ENCODE peak calls at places on chromosomes 6 and 20, in six cellular contexts. One of them, this sample, is unnamed.
A peak's percentile ranks its signal among the peaks of the same experiment; 100 is the strongest.

GRCh38 chr6:69232506-69233194 is 564.2 kb downstream of the LMBRD1 start:
- DNase-seq in BE2C: peak; percentile 78
- DNase-seq in heart left ventricle: peak; percentile 80
- DNase-seq in esophagus muscularis mucosa: no peak
- DNase-seq in stomach: peak; percentile 53
- DNase-seq in psoas muscle: peak; percentile 54
- DNase-seq in this sample: peak; percentile 59

GRCh38 chr6:168029459-168030217 is 32.2 kb downstream of the KIF25 start:
- DNase-seq in BE2C: no peak
- DNase-seq in heart left ventricle: no peak
- DNase-seq in esophagus muscularis mucosa: peak; percentile 80
- DNase-seq in stomach: no peak
- DNase-seq in psoas muscle: no peak
- DNase-seq in this sample: no peak

GRCh38 chr6:20291764-20292227 is 79.5 kb upstream of the MBOAT1 start:
- DNase-seq in BE2C: peak; percentile 74
- DNase-seq in heart left ventricle: peak; percentile 76
- DNase-seq in esophagus muscularis mucosa: peak; percentile 96
- DNase-seq in stomach: peak; percentile 82
- DNase-seq in psoas muscle: peak; percentile 55
- DNase-seq in this sample: peak; percentile 87

GRCh38 chr6:149985506-149985937 is 21.8 kb downstream of the ULBP1 start:
- DNase-seq in BE2C: no peak
- DNase-seq in heart left ventricle: no peak
- DNase-seq in esophagus muscularis mucosa: no peak
- DNase-seq in stomach: no peak
- DNase-seq in psoas muscle: no peak
- DNase-seq in this sample: no peak

GRCh38 chr6:19771753-19772336 is 65.3 kb upstream of the ID4 start:
- DNase-seq in BE2C: no peak
- DNase-seq in heart left ventricle: no peak
- DNase-seq in esophagus muscularis mucosa: no peak
- DNase-seq in stomach: no peak
- DNase-seq in psoas muscle: no peak
- DNase-seq in this sample: no peak

GRCh38 chr6:95725344-95725743 is 148.0 kb downstream of the MANEA start:
- DNase-seq in BE2C: no peak
- DNase-seq in heart left ventricle: no peak
- DNase-seq in esophagus muscularis mucosa: no peak
- DNase-seq in stomach: no peak
- DNase-seq in psoas muscle: no peak
- DNase-seq in this sample: no peak

GRCh38 chr6:27825025-27825823 is 87.0 kb downstream of the OR2B2 start:
- DNase-seq in BE2C: no peak
- DNase-seq in heart left ventricle: no peak
- DNase-seq in esophagus muscularis mucosa: no peak
- DNase-seq in stomach: no peak
- DNase-seq in psoas muscle: no peak
- DNase-seq in this sample: peak; percentile 33

GRCh38 chr6:55822815-55823214 is 52.6 kb downstream of the BMP5 start:
- DNase-seq in BE2C: no peak
- DNase-seq in heart left ventricle: no peak
- DNase-seq in esophagus muscularis mucosa: no peak
- DNase-seq in stomach: no peak
- DNase-seq in psoas muscle: no peak
- DNase-seq in this sample: no peak

GRCh38 chr6:41655706-41656668 is 17.7 kb downstream of the MDFI start:
- DNase-seq in BE2C: no peak
- DNase-seq in heart left ventricle: no peak
- DNase-seq in esophagus muscularis mucosa: no peak
- DNase-seq in stomach: no peak
- DNase-seq in psoas muscle: no peak
- DNase-seq in this sample: no peak

GRCh38 chr6:8064638-8065518 is 689 bp upstream of the BLOC1S5 start:
- DNase-seq in BE2C: no peak
- DNase-seq in heart left ventricle: no peak
- DNase-seq in esophagus muscularis mucosa: no peak
- DNase-seq in stomach: no peak
- DNase-seq in psoas muscle: no peak
- DNase-seq in this sample: peak; percentile 42

GRCh38 chr6:20835315-20836010 is 301.2 kb downstream of the CDKAL1 start:
- DNase-seq in BE2C: no peak
- DNase-seq in heart left ventricle: no peak
- DNase-seq in esophagus muscularis mucosa: no peak
- DNase-seq in stomach: no peak
- DNase-seq in psoas muscle: no peak
- DNase-seq in this sample: no peak

GRCh38 chr20:50733644-50734349 is 2.4 kb downstream of the PARD6B start:
- DNase-seq in BE2C: no peak
- DNase-seq in heart left ventricle: no peak
- DNase-seq in esophagus muscularis mucosa: no peak
- DNase-seq in stomach: no peak
- DNase-seq in psoas muscle: no peak
- DNase-seq in this sample: no peak
- H3K27me3 ChIP-seq in BE2C: no peaks in the 10 kb centered on the region
- H3K27me3 ChIP-seq in heart left ventricle: peaks cover 5% of the 10 kb centered on the region
- H3K27me3 ChIP-seq in esophagus muscularis mucosa: no peaks in the 10 kb centered on the region
- H3K27me3 ChIP-seq in stomach: no peaks in the 10 kb centered on the region
- H3K27me3 ChIP-seq in psoas muscle: no peaks in the 10 kb centered on the region
- H3K27me3 ChIP-seq in this sample: no peaks in the 10 kb centered on the region

GRCh38 chr6:114009192-114009591 is 38.2 kb upstream of the HDAC2 start:
- DNase-seq in BE2C: no peak
- DNase-seq in heart left ventricle: no peak
- DNase-seq in esophagus muscularis mucosa: no peak
- DNase-seq in stomach: no peak
- DNase-seq in psoas muscle: no peak
- DNase-seq in this sample: no peak

GRCh38 chr6:114007451-114007953 is 36.6 kb upstream of the HDAC2 start:
- DNase-seq in BE2C: no peak
- DNase-seq in heart left ventricle: no peak
- DNase-seq in esophagus muscularis mucosa: no peak
- DNase-seq in stomach: no peak
- DNase-seq in psoas muscle: no peak
- DNase-seq in this sample: no peak

GRCh38 chr6:114008331-114008730 is 37.4 kb upstream of the HDAC2 start:
- DNase-seq in BE2C: no peak
- DNase-seq in heart left ventricle: no peak
- DNase-seq in esophagus muscularis mucosa: no peak
- DNase-seq in stomach: no peak
- DNase-seq in psoas muscle: no peak
- DNase-seq in this sample: no peak
- H3K27me3 ChIP-seq in BE2C: no peaks in the 10 kb centered on the region
- H3K27me3 ChIP-seq in heart left ventricle: no peaks in the 10 kb centered on the region
- H3K27me3 ChIP-seq in esophagus muscularis mucosa: no peaks in the 10 kb centered on the region
- H3K27me3 ChIP-seq in stomach: no peaks in the 10 kb centered on the region
- H3K27me3 ChIP-seq in psoas muscle: no peaks in the 10 kb centered on the region
- H3K27me3 ChIP-seq in this sample: no peaks in the 10 kb centered on the region

GRCh38 chr6:169813969-169814368 is 62.5 kb downstream of the ERMARD start:
- DNase-seq in BE2C: no peak
- DNase-seq in heart left ventricle: no peak
- DNase-seq in esophagus muscularis mucosa: peak; percentile 78
- DNase-seq in stomach: no peak
- DNase-seq in psoas muscle: no peak
- DNase-seq in this sample: no peak
- H3K27me3 ChIP-seq in BE2C: peaks cover 6% of the 10 kb centered on the region
- H3K27me3 ChIP-seq in heart left ventricle: no peaks in the 10 kb centered on the region
- H3K27me3 ChIP-seq in esophagus muscularis mucosa: no peaks in the 10 kb centered on the region
- H3K27me3 ChIP-seq in stomach: no peaks in the 10 kb centered on the region
- H3K27me3 ChIP-seq in psoas muscle: no peaks in the 10 kb centered on the region
- H3K27me3 ChIP-seq in this sample: no peaks in the 10 kb centered on the region

DNA sequence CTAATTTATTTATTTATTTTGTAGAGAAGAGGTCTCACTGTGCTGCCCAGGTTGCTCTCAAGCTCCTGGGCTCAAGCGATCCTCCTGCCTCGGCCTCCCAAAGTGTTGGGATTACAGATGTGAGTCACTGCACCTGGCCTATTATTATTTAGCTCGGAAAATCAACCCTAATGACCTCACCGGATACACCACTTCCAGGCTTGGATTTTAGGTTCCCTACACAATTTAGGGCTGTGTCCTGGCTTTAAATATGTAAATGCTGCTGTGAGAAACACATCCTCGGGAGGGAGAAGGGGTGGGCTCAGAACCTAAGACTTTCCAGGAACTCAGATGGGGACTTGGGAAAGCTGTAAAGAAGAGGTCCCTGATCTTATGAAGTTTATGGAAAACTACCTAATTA is 51.0 kb upstream of the SLC32A1 start:
- DNase-seq in BE2C: no peak
- DNase-seq in heart left ventricle: no peak
- DNase-seq in esophagus muscularis mucosa: no peak
- DNase-seq in stomach: no peak
- DNase-seq in psoas muscle: no peak
- DNase-seq in this sample: no peak
- H3K27me3 ChIP-seq in BE2C: no peaks in the 10 kb centered on the region
- H3K27me3 ChIP-seq in heart left ventricle: peaks cover 24% of the 10 kb centered on the region
- H3K27me3 ChIP-seq in esophagus muscularis mucosa: peaks cover 20% of the 10 kb centered on the region
- H3K27me3 ChIP-seq in stomach: peaks cover 11% of the 10 kb centered on the region
- H3K27me3 ChIP-seq in psoas muscle: peaks cover 3% of the 10 kb centered on the region
- H3K27me3 ChIP-seq in this sample: no peaks in the 10 kb centered on the region

GRCh38 chr6:159887761-159888160 is 3.0 kb upstream of the MAS1 start:
- DNase-seq in BE2C: no peak
- DNase-seq in heart left ventricle: no peak
- DNase-seq in esophagus muscularis mucosa: no peak
- DNase-seq in stomach: no peak
- DNase-seq in psoas muscle: no peak
- DNase-seq in this sample: no peak
- H3K27me3 ChIP-seq in BE2C: peaks cover 57% of the 10 kb centered on the region
- H3K27me3 ChIP-seq in heart left ventricle: no peaks in the 10 kb centered on the region
- H3K27me3 ChIP-seq in esophagus muscularis mucosa: no peaks in the 10 kb centered on the region
- H3K27me3 ChIP-seq in stomach: no peaks in the 10 kb centered on the region
- H3K27me3 ChIP-seq in psoas muscle: no peaks in the 10 kb centered on the region
- H3K27me3 ChIP-seq in this sample: peaks cover 4% of the 10 kb centered on the region

GRCh38 chr6:92748131-92748530 is 671.2 kb downstream of the EPHA7 start:
- DNase-seq in BE2C: no peak
- DNase-seq in heart left ventricle: no peak
- DNase-seq in esophagus muscularis mucosa: no peak
- DNase-seq in stomach: no peak
- DNase-seq in psoas muscle: no peak
- DNase-seq in this sample: no peak

GRCh38 chr6:92757926-92758325 is 661.4 kb downstream of the EPHA7 start:
- DNase-seq in BE2C: no peak
- DNase-seq in heart left ventricle: no peak
- DNase-seq in esophagus muscularis mucosa: no peak
- DNase-seq in stomach: no peak
- DNase-seq in psoas muscle: no peak
- DNase-seq in this sample: no peak

GRCh38 chr6:92753956-92754355 is 665.4 kb downstream of the EPHA7 start:
- DNase-seq in BE2C: no peak
- DNase-seq in heart left ventricle: no peak
- DNase-seq in esophagus muscularis mucosa: no peak
- DNase-seq in stomach: no peak
- DNase-seq in psoas muscle: no peak
- DNase-seq in this sample: no peak

GRCh38 chr6:92756912-92757311 is 662.4 kb downstream of the EPHA7 start:
- DNase-seq in BE2C: no peak
- DNase-seq in heart left ventricle: no peak
- DNase-seq in esophagus muscularis mucosa: no peak
- DNase-seq in stomach: no peak
- DNase-seq in psoas muscle: no peak
- DNase-seq in this sample: no peak

DNA sequence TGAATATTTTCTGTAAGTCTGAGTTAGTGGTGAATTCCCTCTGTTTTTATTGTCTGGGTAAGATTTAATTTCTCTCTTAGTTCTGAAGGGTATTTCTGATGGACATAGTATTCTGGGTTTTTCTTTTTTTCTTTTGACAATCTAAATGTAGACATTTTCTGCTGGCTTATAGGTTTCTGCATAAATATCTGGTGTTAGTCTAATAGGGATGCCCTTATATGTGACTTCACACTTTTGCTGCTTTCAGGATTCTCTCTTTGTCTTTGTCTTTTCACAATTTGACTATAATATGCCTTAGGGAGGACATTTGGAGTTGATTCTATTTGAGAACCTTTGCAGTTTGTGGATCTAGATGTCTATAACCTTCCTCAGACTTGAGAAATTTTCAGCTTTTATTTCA is 667.2 kb downstream of the EPHA7 start:
- DNase-seq in BE2C: no peak
- DNase-seq in heart left ventricle: no peak
- DNase-seq in esophagus muscularis mucosa: no peak
- DNase-seq in stomach: no peak
- DNase-seq in psoas muscle: no peak
- DNase-seq in this sample: no peak
- H3K27me3 ChIP-seq in BE2C: no peaks in the 10 kb centered on the region
- H3K27me3 ChIP-seq in heart left ventricle: no peaks in the 10 kb centered on the region
- H3K27me3 ChIP-seq in esophagus muscularis mucosa: no peaks in the 10 kb centered on the region
- H3K27me3 ChIP-seq in stomach: no peaks in the 10 kb centered on the region
- H3K27me3 ChIP-seq in psoas muscle: no peaks in the 10 kb centered on the region
- H3K27me3 ChIP-seq in this sample: no peaks in the 10 kb centered on the region

DNA sequence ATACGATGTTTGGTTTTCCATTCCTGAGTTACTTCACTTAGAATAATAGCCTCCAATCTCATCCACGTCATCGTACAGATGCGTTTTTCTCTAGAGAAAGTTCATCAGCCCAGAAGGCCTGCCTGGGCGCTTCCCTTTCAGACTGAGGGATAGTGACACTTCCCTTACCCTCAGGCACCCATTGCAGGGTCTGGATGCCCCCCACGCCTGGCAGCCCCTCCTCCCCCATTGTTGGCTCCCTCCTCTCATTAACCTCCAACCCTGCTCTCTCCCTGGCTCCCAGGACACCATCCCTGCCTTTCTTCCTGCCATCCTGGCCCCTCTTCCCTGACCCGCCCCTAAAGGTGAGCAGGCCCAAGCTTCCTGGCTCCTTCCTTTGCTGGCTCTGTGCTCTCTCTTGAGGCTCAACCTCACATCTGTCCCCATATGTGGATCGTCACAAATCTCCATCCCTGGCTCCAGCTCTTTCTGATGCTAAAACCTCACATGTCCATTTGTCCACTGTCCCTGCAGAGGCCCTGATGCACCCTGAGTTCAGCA is 145.2 kb downstream of the SYCP2 start:
- DNase-seq in BE2C: no peak
- DNase-seq in heart left ventricle: no peak
- DNase-seq in esophagus muscularis mucosa: peak; percentile 75
- DNase-seq in stomach: peak; percentile 9
- DNase-seq in psoas muscle: no peak
- DNase-seq in this sample: no peak
- H3K27me3 ChIP-seq in BE2C: no peaks in the 10 kb centered on the region
- H3K27me3 ChIP-seq in heart left ventricle: no peaks in the 10 kb centered on the region
- H3K27me3 ChIP-seq in esophagus muscularis mucosa: no peaks in the 10 kb centered on the region
- H3K27me3 ChIP-seq in stomach: no peaks in the 10 kb centered on the region
- H3K27me3 ChIP-seq in psoas muscle: no peaks in the 10 kb centered on the region
- H3K27me3 ChIP-seq in this sample: no peaks in the 10 kb centered on the region

DNA sequence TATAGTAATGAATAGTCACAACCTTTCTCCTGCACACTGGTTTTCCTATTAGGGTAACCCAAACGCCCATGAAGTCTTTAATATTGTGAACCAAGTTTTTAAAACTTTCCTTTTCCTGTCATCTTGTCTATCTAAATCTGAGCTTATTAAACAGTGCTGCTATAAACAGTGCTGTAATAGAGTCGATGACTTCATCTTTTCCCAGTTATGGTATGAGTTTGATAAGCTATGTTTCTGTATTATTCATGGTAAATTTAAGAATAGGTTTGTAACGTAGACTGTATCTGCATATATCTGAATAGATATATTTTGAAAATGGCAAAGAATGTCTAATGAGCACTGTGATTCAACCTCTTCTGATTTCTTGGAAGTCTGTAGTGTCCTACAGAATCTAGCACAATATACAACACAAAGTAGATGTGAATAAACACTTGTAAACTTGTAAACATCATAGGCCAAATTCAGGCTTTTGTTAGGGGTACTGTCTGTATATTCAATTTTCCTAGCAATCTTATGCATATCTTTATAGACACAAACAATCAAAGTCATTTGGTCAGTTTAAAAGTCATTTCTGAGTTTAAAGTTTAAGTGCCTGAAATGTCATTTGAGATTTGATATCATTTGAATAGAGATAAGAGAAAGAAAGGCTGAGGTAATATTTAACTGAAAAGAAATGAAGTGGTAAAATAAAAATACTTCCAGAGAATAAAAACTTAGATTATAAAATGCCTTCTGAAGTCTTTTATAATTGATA is 155.5 kb downstream of the PTPRK start:
- DNase-seq in BE2C: no peak
- DNase-seq in heart left ventricle: no peak
- DNase-seq in esophagus muscularis mucosa: no peak
- DNase-seq in stomach: no peak
- DNase-seq in psoas muscle: no peak
- DNase-seq in this sample: peak; percentile 58
- H3K27me3 ChIP-seq in BE2C: no peaks in the 10 kb centered on the region
- H3K27me3 ChIP-seq in heart left ventricle: no peaks in the 10 kb centered on the region
- H3K27me3 ChIP-seq in esophagus muscularis mucosa: no peaks in the 10 kb centered on the region
- H3K27me3 ChIP-seq in stomach: no peaks in the 10 kb centered on the region
- H3K27me3 ChIP-seq in psoas muscle: no peaks in the 10 kb centered on the region
- H3K27me3 ChIP-seq in this sample: no peaks in the 10 kb centered on the region